ENCODE peak calls at places on chromosomes 7 and 10, in ten cellular contexts. Q is colonic mucosa; S is cardiac muscle cell; N is lower lobe of right lung; E is AG04450; V is right atrium auricular region; G is CD8-positive, alpha-beta T cell; O is heart right ventricle; X is HCT116; C is uterus. I is an unnamed sample.

GRCh38 chr10:43585046-43585445 is 10.6 kb upstream of the ZNF239 start:
- DNase-seq in Q (no peak), S (no peak), N (no peak), E (no peak), V (no peak), G (no peak), O (no peak), X (no peak), C (no peak), I (no peak)

GRCh38 chr7:34523233-34523918 is 134.6 kb upstream of the NPSR1 start:
- DNase-seq in Q (no peak), S (peak), N (no peak), E (no peak), V (no peak), G (no peak), O (no peak), X (no peak), C (no peak), I (no peak)

GRCh38 chr10:106956216-106956915 is 208.1 kb downstream of the SORCS1 start:
- DNase-seq in Q (no peak), S (no peak), N (no peak), E (no peak), V (no peak), G (no peak), O (no peak), X (no peak), C (no peak), I (no peak)

GRCh38 chr7:155785536-155785935 is 26.7 kb downstream of the SHH start:
- DNase-seq in Q (no peak), S (no peak), N (no peak), E (no peak), V (no peak), G (no peak), O (no peak), X (no peak), C (no peak), I (no peak)

GRCh38 chr10:70048309-70048708 is 4.3 kb upstream of the MACROH2A2 start:
- DNase-seq in Q (no peak), S (no peak), N (no peak), E (no peak), V (no peak), G (no peak), O (no peak), X (no peak), C (no peak), I (no peak)

GRCh38 chr10:29689001-29689400 is 54.2 kb upstream of the SVIL start:
- DNase-seq in Q (no peak), S (peak), N (no peak), E (no peak), V (no peak), G (no peak), O (no peak), X (peak), C (no peak), I (no peak)

GRCh38 chr10:61136151-61136550 is 192.2 kb upstream of the RHOBTB1 start:
- DNase-seq in Q (no peak), S (peak), N (no peak), E (no peak), V (no peak), G (no peak), O (no peak), X (no peak), C (no peak), I (no peak)

GRCh38 chr7:47404005-47404404 is 177.9 kb downstream of the TNS3 start:
- DNase-seq in Q (no peak), S (peak), N (no peak), E (no peak), V (no peak), G (no peak), O (no peak), X (no peak), C (no peak), I (no peak)

GRCh38 chr10:21171197-21171935 is 274.3 kb upstream of the NEBL start:
- DNase-seq in Q (no peak), S (no peak), N (no peak), E (no peak), V (no peak), G (no peak), O (no peak), X (peak), C (no peak), I (no peak)

GRCh38 chr10:72086466-72087391 is 1.6 kb downstream of the SPOCK2 start:
- DNase-seq in Q (no peak), S (no peak), N (peak), E (no peak), V (no peak), G (peak), O (peak), X (no peak), C (no peak), I (no peak)

GRCh38 chr10:33859319-33860022 is 525.0 kb upstream of the NRP1 start:
- DNase-seq in Q (no peak), S (no peak), N (no peak), E (no peak), V (no peak), G (no peak), O (no peak), X (no peak), C (no peak), I (no peak)

GRCh38 chr10:91632671-91633550 is at the start of gene PPP1R3C:
- DNase-seq in Q (peak), S (peak), N (peak), E (peak), V (peak), G (no peak), O (peak), X (no peak), C (peak), I (peak)

GRCh38 chr7:135486258-135486657 is 23.6 kb downstream of the CNOT4 start:
- DNase-seq in Q (no peak), S (no peak), N (no peak), E (no peak), V (no peak), G (no peak), O (no peak), X (no peak), C (no peak), I (no peak)

GRCh38 chr10:3955954-3956617 is 171.1 kb upstream of the KLF6 start:
- DNase-seq in Q (peak), S (no peak), N (no peak), E (no peak), V (no peak), G (no peak), O (no peak), X (no peak), C (no peak), I (no peak)

GRCh38 chr10:69057951-69058297 is 30.0 kb upstream of the SRGN start:
- DNase-seq in Q (no peak), S (peak), N (no peak), E (no peak), V (no peak), G (no peak), O (no peak), X (no peak), C (no peak), I (no peak)

GRCh38 chr7:128014864-128015263 is 16.4 kb downstream of the LRRC4 start:
- DNase-seq in Q (no peak), S (no peak), N (no peak), E (no peak), V (no peak), G (no peak), O (no peak), X (no peak), C (no peak), I (no peak)

GRCh38 chr7:117672433-117672832 is 192.6 kb downstream of the CFTR start:
- DNase-seq in Q (no peak), S (no peak), N (no peak), E (no peak), V (no peak), G (no peak), O (no peak), X (no peak), C (no peak), I (no peak)

GRCh38 chr7:35723011-35723410 is 28.1 kb upstream of the HERPUD2 start:
- DNase-seq in Q (no peak), S (no peak), N (no peak), E (no peak), V (no peak), G (no peak), O (no peak), X (no peak), C (no peak), I (no peak)

GRCh38 chr10:122571892-122572291 is 11.3 kb downstream of the DMBT1 start:
- DNase-seq in Q (no peak), S (no peak), N (no peak), E (no peak), V (no peak), G (no peak), O (no peak), X (no peak), C (no peak), I (no peak)

GRCh38 chr7:148669907-148670306 is 28.8 kb upstream of the CUL1 start:
- DNase-seq in Q (no peak), S (no peak), N (no peak), E (no peak), V (no peak), G (no peak), O (no peak), X (no peak), C (no peak), I (no peak)

GRCh38 chr7:18128846-18129245 is 101.2 kb upstream of the PRPS1L1 start:
- DNase-seq in Q (no peak), S (no peak), N (no peak), E (no peak), V (no peak), G (no peak), O (no peak), X (no peak), C (no peak), I (no peak)

GRCh38 chr7:94888542-94888941 is 18.9 kb upstream of the PPP1R9A start:
- DNase-seq in Q (peak), S (peak), N (no peak), E (no peak), V (no peak), G (no peak), O (no peak), X (peak), C (no peak), I (no peak)

GRCh38 chr10:21746118-21746517 is 212.1 kb downstream of the MLLT10 start:
- DNase-seq in Q (no peak), S (no peak), N (no peak), E (no peak), V (no peak), G (no peak), O (no peak), X (no peak), C (no peak), I (no peak)

GRCh38 chr7:67900456-67900855 is 903.8 kb downstream of the TYW1 start:
- DNase-seq in Q (no peak), S (no peak), N (no peak), E (no peak), V (no peak), G (no peak), O (no peak), X (no peak), C (no peak), I (no peak)

GRCh38 chr7:121810831-121811494 is 62.0 kb upstream of the PTPRZ1 start:
- DNase-seq in Q (no peak), S (no peak), N (no peak), E (no peak), V (no peak), G (no peak), O (no peak), X (no peak), C (no peak), I (no peak)

GRCh38 chr7:47347346-47347745 is 234.6 kb downstream of the TNS3 start:
- DNase-seq in Q (no peak), S (no peak), N (no peak), E (no peak), V (no peak), G (no peak), O (no peak), X (no peak), C (no peak), I (no peak)

GRCh38 chr7:101676956-101677355 is 47.9 kb upstream of the MYL10 start:
- DNase-seq in Q (no peak), S (no peak), N (no peak), E (no peak), V (no peak), G (no peak), O (no peak), X (no peak), C (no peak), I (no peak)

GRCh38 chr7:101678138-101678479 is 49.0 kb upstream of the MYL10 start:
- DNase-seq in Q (no peak), S (no peak), N (no peak), E (no peak), V (no peak), G (no peak), O (no peak), X (no peak), C (no peak), I (no peak)

GRCh38 chr7:101677421-101678137 is 48.5 kb upstream of the MYL10 start:
- DNase-seq in Q (no peak), S (no peak), N (no peak), E (no peak), V (no peak), G (no peak), O (no peak), X (no peak), C (no peak), I (no peak)

GRCh38 chr7:101674439-101674838 is 45.3 kb upstream of the MYL10 start:
- DNase-seq in Q (no peak), S (no peak), N (no peak), E (no peak), V (no peak), G (no peak), O (no peak), X (no peak), C (no peak), I (no peak)

GRCh38 chr7:101676062-101676461 is 47.0 kb upstream of the MYL10 start:
- DNase-seq in Q (no peak), S (no peak), N (no peak), E (no peak), V (no peak), G (no peak), O (no peak), X (no peak), C (no peak), I (no peak)
- H3K4me3 ChIP-seq in Q (no peak), S (no peak), N (no peak), E (no peak), V (no peak), G (no peak), O (no peak), X (no peak), C (no peak), I (no peak)

GRCh38 chr10:109895095-109895818 is 28.1 kb downstream of the XPNPEP1 start:
- DNase-seq in Q (peak), S (peak), N (no peak), E (no peak), V (peak), G (no peak), O (peak), X (no peak), C (no peak), I (peak)
- TF ChIP-seq CTCF in Q (no peak), S (no peak), N (no peak), E (no peak), V (no peak), G (no peak), O (no peak), X (no peak), C (no peak), I (no peak)

GRCh38 chr7:40220421-40220911 is 85.7 kb downstream of the SUGCT start:
- DNase-seq in Q (no peak), S (peak), N (no peak), E (no peak), V (no peak), G (no peak), O (no peak), X (no peak), C (no peak), I (no peak)

GRCh38 chr7:40221836-40222235 is 87.0 kb downstream of the SUGCT start:
- DNase-seq in Q (no peak), S (peak), N (no peak), E (peak), V (no peak), G (no peak), O (no peak), X (no peak), C (no peak), I (no peak)

GRCh38 chr7:40223451-40224112 is 88.8 kb downstream of the SUGCT start:
- DNase-seq in Q (no peak), S (no peak), N (no peak), E (no peak), V (no peak), G (no peak), O (no peak), X (no peak), C (no peak), I (no peak)

DNA sequence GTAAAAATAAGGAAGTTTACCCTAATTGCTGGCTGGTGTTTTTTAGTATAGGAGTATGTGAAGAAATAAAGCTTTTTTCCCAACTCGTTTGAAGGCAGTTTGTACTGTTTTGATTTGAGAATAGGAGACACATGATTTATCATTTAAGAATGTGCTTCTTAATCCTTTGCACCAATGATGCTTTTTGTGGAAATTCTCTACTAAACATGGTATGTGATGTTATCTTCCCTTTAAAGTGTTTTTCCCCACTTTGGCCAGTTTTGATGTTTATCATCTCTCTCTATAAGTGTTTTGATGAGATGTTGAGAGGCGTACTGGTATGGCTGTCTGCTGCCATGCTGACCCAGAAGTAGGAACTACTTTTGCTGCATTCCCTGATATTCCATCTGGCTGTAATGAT is 85.1 kb downstream of the SUGCT start:
- DNase-seq in Q (no peak), S (peak), N (no peak), E (no peak), V (no peak), G (no peak), O (no peak), X (no peak), C (no peak), I (no peak)
- H3K27ac ChIP-seq in Q (no peak), S (no peak), N (no peak), E (peak), V (no peak), G (no peak), O (no peak), X (no peak), C (no peak), I (peak)

DNA sequence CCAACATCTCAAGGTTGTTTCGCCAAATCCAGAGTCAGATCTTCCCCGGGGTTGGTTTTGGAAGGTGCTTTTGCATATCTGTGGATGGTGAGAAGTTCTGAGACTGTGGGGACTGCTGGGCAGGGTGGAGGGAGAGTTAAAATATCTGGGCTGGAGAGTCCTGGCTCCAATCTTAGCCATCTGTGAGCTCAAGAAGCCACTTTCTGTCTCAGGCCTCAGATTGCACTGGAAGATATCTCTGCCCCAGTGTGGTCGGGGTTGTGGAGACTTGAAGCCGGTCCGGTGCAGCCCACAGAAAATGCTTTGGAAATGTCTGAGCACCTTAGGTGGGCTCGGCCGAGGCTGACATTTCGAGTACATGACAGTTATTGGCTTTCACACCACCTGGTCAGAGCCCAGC is 72.2 kb upstream of the SFMBT2 start:
- DNase-seq in Q (no peak), S (no peak), N (no peak), E (no peak), V (no peak), G (no peak), O (no peak), X (no peak), C (no peak), I (no peak)
- H3K4me3 ChIP-seq in Q (no peak), S (no peak), N (no peak), E (no peak), V (no peak), G (no peak), O (no peak), X (no peak), C (no peak), I (no peak)

GRCh38 chr7:150755473-150756099 is 18.4 kb downstream of the GIMAP5 start:
- DNase-seq in Q (no peak), S (peak), N (no peak), E (no peak), V (no peak), G (peak), O (no peak), X (no peak), C (no peak), I (no peak)

GRCh38 chr7:150759479-150759878 is 22.3 kb downstream of the GIMAP5 start:
- DNase-seq in Q (no peak), S (no peak), N (no peak), E (no peak), V (no peak), G (no peak), O (no peak), X (no peak), C (no peak), I (no peak)

GRCh38 chr7:150754950-150755349 is 17.7 kb downstream of the GIMAP5 start:
- DNase-seq in Q (no peak), S (no peak), N (no peak), E (no peak), V (no peak), G (no peak), O (no peak), X (no peak), C (no peak), I (no peak)

GRCh38 chr7:150753826-150754603 is 16.8 kb downstream of the GIMAP5 start:
- DNase-seq in Q (no peak), S (peak), N (no peak), E (no peak), V (no peak), G (no peak), O (no peak), X (no peak), C (no peak), I (no peak)

DNA sequence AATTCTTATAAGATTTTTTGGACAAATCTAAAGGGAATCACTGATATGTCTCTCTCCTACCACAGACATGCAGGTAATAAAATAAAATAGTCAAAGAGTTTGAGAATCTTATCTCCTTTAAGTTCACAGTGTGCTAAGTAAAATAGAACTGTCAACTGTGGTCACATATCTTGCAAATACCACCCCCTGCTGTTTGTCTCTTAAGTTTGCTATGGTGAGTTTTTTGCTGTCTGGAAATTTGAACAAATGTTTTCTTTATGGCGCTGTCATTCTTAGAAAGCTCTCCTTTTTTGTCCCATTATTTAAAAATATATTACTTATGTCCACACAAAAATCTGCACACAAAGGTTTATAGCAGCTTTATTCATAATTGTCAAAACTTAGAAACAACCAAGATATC is 19.6 kb downstream of the GIMAP5 start:
- DNase-seq in Q (no peak), S (no peak), N (no peak), E (no peak), V (no peak), G (no peak), O (no peak), X (no peak), C (no peak), I (no peak)
- TF ChIP-seq CTCF in Q (peak), S (no peak), N (peak), E (no peak), V (peak), G (peak), O (peak), X (peak), C (peak), I (no peak)

DNA sequence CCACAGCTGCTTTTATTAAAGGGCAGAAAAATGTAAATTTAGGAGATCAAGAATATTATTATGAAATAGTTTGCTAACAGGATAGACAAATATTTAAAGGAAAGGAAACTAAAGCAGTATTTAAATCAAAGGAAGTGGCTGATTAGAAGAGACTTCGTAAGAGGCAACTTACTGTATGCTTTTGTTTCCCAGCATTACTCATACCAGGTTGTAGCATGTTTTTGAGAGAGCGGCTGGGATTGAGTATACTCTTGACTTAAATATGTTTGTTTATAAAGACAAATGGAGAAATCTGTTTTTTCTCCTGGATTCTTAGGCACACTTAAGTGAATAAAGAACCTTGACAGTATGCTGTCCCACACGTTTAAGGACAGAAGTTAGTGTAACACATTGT is 293.7 kb downstream of the ZNF248 start:
- DNase-seq in Q (no peak), S (no peak), N (no peak), E (no peak), V (no peak), G (no peak), O (no peak), X (no peak), C (no peak), I (no peak)
- H3K27ac ChIP-seq in Q (no peak), S (no peak), N (no peak), E (no peak), V (no peak), G (no peak), O (no peak), X (no peak), C (no peak), I (no peak)

I was measured in coronary artery.